ENCODE peak calls at places on chromosome 22, in seven cellular contexts. One of them, this sample, is unnamed.

GRCh38 chr22:36546932-36547331 is 18.0 kb upstream of the EIF3D start:
- DNase-seq in skeletal muscle cell: peak
- DNase-seq in hepatocyte: peak
- DNase-seq in iPS DF 6.9: no peak
- DNase-seq in neuronal stem cell: no peak
- DNase-seq in pancreas: no peak
- DNase-seq in WERI-Rb-1: no peak
- DNase-seq in this sample: no peak

GRCh38 chr22:36379593-36380361 is 8.0 kb downstream of the MYH9 start:
- DNase-seq in iPS DF 6.9: no peak
- DNase-seq in hepatocyte: peak
- DNase-seq in WERI-Rb-1: no peak
- DNase-seq in neuronal stem cell: no peak
- DNase-seq in skeletal muscle cell: no peak
- DNase-seq in pancreas: no peak
- DNase-seq in this sample: no peak

GRCh38 chr22:20194681-20195593 is 44.1 kb upstream of the CCDC188 start:
- DNase-seq in skeletal muscle cell: no peak
- DNase-seq in neuronal stem cell: no peak
- DNase-seq in iPS DF 6.9: no peak
- DNase-seq in pancreas: no peak
- DNase-seq in hepatocyte: no peak
- DNase-seq in WERI-Rb-1: no peak
- DNase-seq in this sample: no peak

GRCh38 chr22:40855104-40855959 is 1.1 kb downstream of the ST13 start:
- DNase-seq in WERI-Rb-1: no peak
- DNase-seq in iPS DF 6.9: no peak
- DNase-seq in skeletal muscle cell: no peak
- DNase-seq in neuronal stem cell: no peak
- DNase-seq in hepatocyte: peak
- DNase-seq in pancreas: no peak
- DNase-seq in this sample: peak

GRCh38 chr22:49203091-49203862 is 624.4 kb downstream of the BRD1 start:
- DNase-seq in pancreas: no peak
- DNase-seq in neuronal stem cell: no peak
- DNase-seq in WERI-Rb-1: peak
- DNase-seq in hepatocyte: no peak
- DNase-seq in skeletal muscle cell: no peak
- DNase-seq in iPS DF 6.9: no peak
- DNase-seq in this sample: no peak

GRCh38 chr22:35630387-35630793 is 13.3 kb upstream of the MB start:
- DNase-seq in WERI-Rb-1: no peak
- DNase-seq in hepatocyte: no peak
- DNase-seq in skeletal muscle cell: no peak
- DNase-seq in iPS DF 6.9: no peak
- DNase-seq in pancreas: no peak
- DNase-seq in neuronal stem cell: no peak
- DNase-seq in this sample: no peak

GRCh38 chr22:42635531-42635930 is 4.9 kb downstream of the ATP5MGL start:
- DNase-seq in skeletal muscle cell: peak
- DNase-seq in hepatocyte: no peak
- DNase-seq in neuronal stem cell: no peak
- DNase-seq in pancreas: no peak
- DNase-seq in WERI-Rb-1: no peak
- DNase-seq in iPS DF 6.9: no peak
- DNase-seq in this sample: peak

GRCh38 chr22:19759459-19759993 is 1.1 kb upstream of the TBX1 start:
- DNase-seq in WERI-Rb-1: no peak
- DNase-seq in skeletal muscle cell: no peak
- DNase-seq in neuronal stem cell: no peak
- DNase-seq in iPS DF 6.9: no peak
- DNase-seq in hepatocyte: no peak
- DNase-seq in pancreas: no peak
- DNase-seq in this sample: no peak

GRCh38 chr22:23376256-23376655 is 195.9 kb downstream of the BCR start:
- DNase-seq in WERI-Rb-1: peak
- DNase-seq in iPS DF 6.9: peak
- DNase-seq in skeletal muscle cell: no peak
- DNase-seq in hepatocyte: peak
- DNase-seq in neuronal stem cell: no peak
- DNase-seq in pancreas: no peak
- DNase-seq in this sample: no peak

GRCh38 chr22:44245438-44245837 is 64.7 kb downstream of the PARVG start:
- DNase-seq in WERI-Rb-1: no peak
- DNase-seq in skeletal muscle cell: no peak
- DNase-seq in hepatocyte: no peak
- DNase-seq in pancreas: no peak
- DNase-seq in neuronal stem cell: no peak
- DNase-seq in iPS DF 6.9: no peak
- DNase-seq in this sample: no peak

GRCh38 chr22:25747245-25747944 is 5.4 kb downstream of the MYO18B start:
- DNase-seq in pancreas: no peak
- DNase-seq in WERI-Rb-1: no peak
- DNase-seq in neuronal stem cell: no peak
- DNase-seq in hepatocyte: peak
- DNase-seq in skeletal muscle cell: peak
- DNase-seq in iPS DF 6.9: no peak
- DNase-seq in this sample: no peak

GRCh38 chr22:24427500-24428164 is at the start of gene ADORA2A:
- DNase-seq in iPS DF 6.9: no peak
- DNase-seq in pancreas: no peak
- DNase-seq in neuronal stem cell: no peak
- DNase-seq in WERI-Rb-1: no peak
- DNase-seq in hepatocyte: no peak
- DNase-seq in skeletal muscle cell: no peak
- DNase-seq in this sample: no peak

GRCh38 chr22:48753381-48753730 is 1074.3 kb downstream of the BRD1 start:
- DNase-seq in iPS DF 6.9: no peak
- DNase-seq in skeletal muscle cell: no peak
- DNase-seq in neuronal stem cell: no peak
- DNase-seq in hepatocyte: peak
- DNase-seq in pancreas: no peak
- DNase-seq in WERI-Rb-1: no peak
- DNase-seq in this sample: no peak

GRCh38 chr22:22835892-22836291 is 51.7 kb upstream of the IGLL5 start:
- DNase-seq in WERI-Rb-1: no peak
- DNase-seq in neuronal stem cell: no peak
- DNase-seq in pancreas: no peak
- DNase-seq in iPS DF 6.9: no peak
- DNase-seq in skeletal muscle cell: no peak
- DNase-seq in hepatocyte: no peak
- DNase-seq in this sample: no peak

DNA sequence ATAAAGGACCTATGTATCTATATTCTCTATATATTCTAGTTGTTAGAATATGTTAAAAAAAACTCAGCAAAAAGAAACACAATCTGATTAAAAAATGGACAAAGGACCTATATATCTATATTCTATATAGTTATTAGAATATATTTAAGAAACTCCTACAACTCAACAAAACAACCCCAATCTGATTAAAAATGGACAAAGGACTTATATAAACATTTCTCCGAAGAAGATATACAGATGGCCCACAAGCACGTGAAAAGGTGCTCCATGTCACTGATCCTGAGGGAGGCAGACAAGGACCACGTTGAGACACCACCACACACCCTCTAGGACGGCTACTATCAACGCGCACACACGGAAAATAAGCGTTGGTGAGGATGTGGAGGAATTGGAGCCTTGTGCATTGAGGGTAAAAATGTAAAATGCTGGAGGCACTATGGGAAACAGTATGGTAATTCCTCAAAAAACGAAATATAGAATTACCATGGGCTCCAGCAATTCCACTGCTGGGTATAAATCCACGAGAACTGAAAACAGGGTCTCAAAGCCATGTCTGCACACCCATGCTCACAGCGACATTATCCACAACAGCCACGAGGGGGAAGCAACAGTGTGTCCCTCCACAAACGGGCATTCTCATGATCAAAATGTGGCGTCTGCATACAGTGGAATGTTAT is 22.7 kb downstream of the YPEL1 start:
- DNase-seq in skeletal muscle cell: no peak
- DNase-seq in iPS DF 6.9: peak
- DNase-seq in WERI-Rb-1: peak
- DNase-seq in hepatocyte: peak
- DNase-seq in pancreas: peak
- DNase-seq in neuronal stem cell: no peak
- DNase-seq in this sample: no peak
- H3K4me3 ChIP-seq in skeletal muscle cell: peak
- H3K4me3 ChIP-seq in iPS DF 6.9: no peak
- H3K4me3 ChIP-seq in WERI-Rb-1: peak
- H3K4me3 ChIP-seq in hepatocyte: no peak
- H3K4me3 ChIP-seq in pancreas: no peak
- H3K4me3 ChIP-seq in neuronal stem cell: no peak
- H3K4me3 ChIP-seq in this sample: no peak

DNA sequence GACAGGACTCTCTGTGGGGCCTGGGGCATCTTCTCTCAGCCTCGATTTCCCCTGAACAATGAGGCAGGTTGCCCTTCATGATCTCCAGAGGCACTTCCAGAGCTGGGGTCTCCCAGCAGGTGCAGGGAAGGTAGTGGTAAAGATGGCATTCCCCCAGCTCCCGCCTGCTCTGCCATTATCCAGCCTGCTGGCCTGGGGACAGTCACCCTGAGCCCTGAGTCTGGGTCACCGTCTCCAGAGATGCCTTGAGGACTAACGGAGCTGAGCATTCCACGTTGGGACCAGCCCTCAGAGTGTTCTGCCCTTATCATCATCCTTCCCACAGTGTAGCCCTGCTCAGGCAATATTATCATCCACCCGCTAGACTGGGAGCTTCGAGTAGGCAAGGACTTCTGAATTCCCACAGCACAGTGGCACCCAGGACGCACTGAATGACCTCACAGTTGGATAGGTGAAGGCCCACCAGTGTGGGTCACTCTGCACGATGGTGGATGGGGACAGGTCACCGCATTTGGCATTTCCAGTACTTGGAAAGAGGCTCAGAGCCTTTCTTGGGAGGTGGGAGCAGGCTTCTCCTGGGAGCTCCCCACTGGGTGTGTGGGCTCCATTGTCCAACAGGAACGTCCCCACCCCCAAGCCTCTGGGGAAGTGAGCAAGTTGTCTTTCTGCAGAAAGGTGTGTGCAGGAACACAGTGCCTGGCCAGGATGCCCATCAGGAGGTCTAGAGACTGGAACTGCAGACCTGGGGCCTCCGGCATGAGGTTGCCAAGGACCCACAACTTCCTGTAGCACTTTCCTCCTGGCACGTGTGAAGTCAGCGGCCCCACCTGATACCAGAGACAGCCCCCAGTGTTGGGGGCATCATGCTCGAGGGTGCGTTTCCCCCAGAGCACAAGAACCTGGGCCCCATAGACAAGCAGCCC is 51.4 kb upstream of the WNT7B start:
- DNase-seq in skeletal muscle cell: no peak
- DNase-seq in pancreas: peak
- DNase-seq in iPS DF 6.9: no peak
- DNase-seq in hepatocyte: no peak
- DNase-seq in WERI-Rb-1: no peak
- DNase-seq in neuronal stem cell: no peak
- DNase-seq in this sample: peak
- H3K4me3 ChIP-seq in skeletal muscle cell: no peak
- H3K4me3 ChIP-seq in pancreas: no peak
- H3K4me3 ChIP-seq in iPS DF 6.9: no peak
- H3K4me3 ChIP-seq in hepatocyte: no peak
- H3K4me3 ChIP-seq in WERI-Rb-1: no peak
- H3K4me3 ChIP-seq in neuronal stem cell: no peak
- H3K4me3 ChIP-seq in this sample: no peak

DNA sequence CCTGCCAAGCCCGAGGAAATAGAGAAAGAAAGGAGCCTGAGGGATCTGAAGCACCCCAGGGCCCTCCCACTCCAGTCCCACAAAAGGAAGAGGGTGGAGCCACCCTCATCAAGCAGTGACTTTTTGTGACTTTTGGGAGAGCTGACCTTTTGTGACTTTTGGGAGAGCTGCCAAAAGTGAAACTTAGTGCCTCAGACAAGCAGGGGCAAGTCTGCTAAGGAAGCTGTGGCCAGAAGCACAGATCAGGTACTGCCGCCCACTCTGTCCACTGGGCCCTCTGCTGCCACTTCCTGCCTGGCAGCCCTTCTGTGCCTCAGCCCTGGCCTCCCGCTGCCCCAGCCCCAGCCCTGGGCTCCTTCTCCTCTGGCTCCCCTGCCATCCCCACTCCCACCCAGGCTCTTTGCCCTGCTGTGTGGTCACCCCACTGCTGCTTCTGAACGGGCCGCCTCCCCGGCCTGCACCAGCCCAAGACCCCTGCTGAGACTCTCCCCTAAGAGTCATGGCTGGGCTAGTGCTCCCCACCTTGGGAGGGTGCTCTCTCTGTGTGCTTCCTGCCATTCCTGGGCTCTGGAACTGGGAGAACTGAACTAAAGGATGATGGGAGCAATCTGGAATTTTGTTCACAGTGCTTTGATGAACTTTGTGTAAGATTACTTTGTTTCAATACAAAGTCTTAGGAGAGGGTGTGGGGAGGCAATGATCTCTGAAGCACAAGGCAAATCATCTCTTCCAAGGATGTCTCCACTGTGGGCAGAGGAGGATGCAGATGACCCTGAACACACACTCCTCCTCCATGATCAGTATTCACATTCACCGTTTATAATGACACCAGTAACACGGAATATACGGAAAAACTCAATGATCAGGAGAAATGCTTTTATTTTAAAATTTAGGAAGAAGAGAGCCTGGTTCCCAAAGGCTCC is at the start of gene APOBEC3H:
- DNase-seq in hepatocyte: no peak
- DNase-seq in neuronal stem cell: no peak
- DNase-seq in pancreas: no peak
- DNase-seq in skeletal muscle cell: no peak
- DNase-seq in WERI-Rb-1: no peak
- DNase-seq in iPS DF 6.9: no peak
- DNase-seq in this sample: no peak
- H3K4me3 ChIP-seq in hepatocyte: no peak
- H3K4me3 ChIP-seq in neuronal stem cell: no peak
- H3K4me3 ChIP-seq in pancreas: no peak
- H3K4me3 ChIP-seq in skeletal muscle cell: no peak
- H3K4me3 ChIP-seq in WERI-Rb-1: no peak
- H3K4me3 ChIP-seq in iPS DF 6.9: no peak
- H3K4me3 ChIP-seq in this sample: no peak

GRCh38 chr22:31753634-31754471 is at the start of gene DEPDC5:
- DNase-seq in skeletal muscle cell: peak
- DNase-seq in pancreas: peak
- DNase-seq in WERI-Rb-1: peak
- DNase-seq in hepatocyte: peak
- DNase-seq in neuronal stem cell: peak
- DNase-seq in iPS DF 6.9: peak
- DNase-seq in this sample: peak

GRCh38 chr22:31752096-31752847 is 1.5 kb upstream of the DEPDC5 start:
- DNase-seq in skeletal muscle cell: no peak
- DNase-seq in hepatocyte: no peak
- DNase-seq in WERI-Rb-1: peak
- DNase-seq in iPS DF 6.9: no peak
- DNase-seq in neuronal stem cell: no peak
- DNase-seq in pancreas: no peak
- DNase-seq in this sample: no peak

GRCh38 chr22:31757265-31757664 is 3.4 kb downstream of the DEPDC5 start:
- DNase-seq in pancreas: no peak
- DNase-seq in neuronal stem cell: no peak
- DNase-seq in iPS DF 6.9: no peak
- DNase-seq in WERI-Rb-1: no peak
- DNase-seq in skeletal muscle cell: no peak
- DNase-seq in hepatocyte: no peak
- DNase-seq in this sample: no peak

GRCh38 chr22:31753005-31753633 is 700 bp upstream of the DEPDC5 start:
- DNase-seq in iPS DF 6.9: no peak
- DNase-seq in skeletal muscle cell: no peak
- DNase-seq in neuronal stem cell: peak
- DNase-seq in pancreas: peak
- DNase-seq in WERI-Rb-1: peak
- DNase-seq in hepatocyte: peak
- DNase-seq in this sample: peak

GRCh38 chr22:31754813-31755212 is 994 bp downstream of the DEPDC5 start:
- DNase-seq in hepatocyte: no peak
- DNase-seq in iPS DF 6.9: no peak
- DNase-seq in skeletal muscle cell: no peak
- DNase-seq in WERI-Rb-1: no peak
- DNase-seq in neuronal stem cell: no peak
- DNase-seq in pancreas: no peak
- DNase-seq in this sample: no peak
- H3K4me3 ChIP-seq in hepatocyte: peak
- H3K4me3 ChIP-seq in iPS DF 6.9: no peak
- H3K4me3 ChIP-seq in skeletal muscle cell: peak
- H3K4me3 ChIP-seq in WERI-Rb-1: peak
- H3K4me3 ChIP-seq in neuronal stem cell: peak
- H3K4me3 ChIP-seq in pancreas: no peak
- H3K4me3 ChIP-seq in this sample: no peak

This sample was measured in tibial nerve.